ENCODE peak calls at places on chromosomes 4 and X, in nine cellular contexts. One of them, this sample, is unnamed.

GRCh38 chr4:3531887-3532713 is at the start of gene LRPAP1:
- DNase-seq in AG08396: peak; percentile 100
- DNase-seq in NCI-H1092: peak; percentile 90
- DNase-seq in ovary: peak; percentile 96
- DNase-seq in HT-29: peak; percentile 82
- DNase-seq in lung microvascular endothelial cell: peak; percentile 91
- DNase-seq in MG63: peak; percentile 68
- DNase-seq in GM23248: peak; percentile 94
- DNase-seq in H7: peak; percentile 100
- DNase-seq in this sample: peak; percentile 55

GRCh38 chr4:139524062-139524631 is 31.9 kb downstream of the SETD7 start:
- DNase-seq in AG08396: peak; percentile 22
- DNase-seq in NCI-H1092: no peak
- DNase-seq in ovary: no peak
- DNase-seq in HT-29: no peak
- DNase-seq in lung microvascular endothelial cell: no peak
- DNase-seq in MG63: no peak
- DNase-seq in GM23248: no peak
- DNase-seq in H7: no peak
- DNase-seq in this sample: no peak

GRCh38 chrX:110743679-110744340 is 51.8 kb downstream of the CHRDL1 start:
- DNase-seq in AG08396: no peak
- DNase-seq in NCI-H1092: no peak
- DNase-seq in ovary: no peak
- DNase-seq in HT-29: no peak
- DNase-seq in lung microvascular endothelial cell: no peak
- DNase-seq in MG63: peak; percentile 57
- DNase-seq in GM23248: peak; percentile 47
- DNase-seq in H7: no peak
- DNase-seq in this sample: no peak

GRCh38 chrX:93428497-93428896 is 244.9 kb downstream of the NAP1L3 start:
- DNase-seq in AG08396: no peak
- DNase-seq in NCI-H1092: no peak
- DNase-seq in ovary: no peak
- DNase-seq in HT-29: no peak
- DNase-seq in lung microvascular endothelial cell: no peak
- DNase-seq in MG63: no peak
- DNase-seq in GM23248: no peak
- DNase-seq in H7: no peak
- DNase-seq in this sample: no peak

GRCh38 chrX:153973127-153974002 is 811 bp downstream of the TMEM187 start:
- DNase-seq in AG08396: no peak
- DNase-seq in NCI-H1092: peak; percentile 49
- DNase-seq in ovary: peak; percentile 47
- DNase-seq in HT-29: no peak
- DNase-seq in lung microvascular endothelial cell: no peak
- DNase-seq in MG63: no peak
- DNase-seq in GM23248: no peak
- DNase-seq in H7: no peak
- DNase-seq in this sample: no peak

GRCh38 chrX:150568320-150569154 is at the start of gene MTM1:
- DNase-seq in AG08396: peak; percentile 95
- DNase-seq in NCI-H1092: peak; percentile 95
- DNase-seq in ovary: peak; percentile 93
- DNase-seq in HT-29: peak; percentile 97
- DNase-seq in lung microvascular endothelial cell: peak; percentile 95
- DNase-seq in MG63: peak; percentile 95
- DNase-seq in GM23248: peak; percentile 95
- DNase-seq in H7: peak; percentile 99
- DNase-seq in this sample: peak; percentile 96

GRCh38 chr4:112038861-112039260 is 106.4 kb upstream of the FAM241A start:
- DNase-seq in AG08396: no peak
- DNase-seq in NCI-H1092: no peak
- DNase-seq in ovary: no peak
- DNase-seq in HT-29: no peak
- DNase-seq in lung microvascular endothelial cell: peak; percentile 80
- DNase-seq in MG63: no peak
- DNase-seq in GM23248: peak; percentile 51
- DNase-seq in H7: no peak
- DNase-seq in this sample: peak; percentile 37

GRCh38 chrX:128676651-128677050 is 624.4 kb upstream of the ACTRT1 start:
- DNase-seq in AG08396: no peak
- DNase-seq in NCI-H1092: no peak
- DNase-seq in ovary: no peak
- DNase-seq in HT-29: no peak
- DNase-seq in lung microvascular endothelial cell: no peak
- DNase-seq in MG63: no peak
- DNase-seq in GM23248: no peak
- DNase-seq in H7: no peak
- DNase-seq in this sample: no peak

GRCh38 chrX:85244411-85245210 is 820 bp downstream of the ZNF711 start:
- DNase-seq in AG08396: peak; percentile 11
- DNase-seq in NCI-H1092: peak; percentile 39
- DNase-seq in ovary: peak; percentile 17
- DNase-seq in HT-29: peak; percentile 27
- DNase-seq in lung microvascular endothelial cell: peak; percentile 3
- DNase-seq in MG63: peak; percentile 0
- DNase-seq in GM23248: peak; percentile 13
- DNase-seq in H7: peak; percentile 28
- DNase-seq in this sample: no peak

GRCh38 chrX:35786271-35786670 is 11.9 kb upstream of the MAGEB16 start:
- DNase-seq in AG08396: no peak
- DNase-seq in NCI-H1092: no peak
- DNase-seq in ovary: no peak
- DNase-seq in HT-29: peak; percentile 47
- DNase-seq in lung microvascular endothelial cell: no peak
- DNase-seq in MG63: no peak
- DNase-seq in GM23248: no peak
- DNase-seq in H7: no peak
- DNase-seq in this sample: no peak

GRCh38 chr4:164485169-164485568 is 268.8 kb upstream of the SMIM31 start:
- DNase-seq in AG08396: no peak
- DNase-seq in NCI-H1092: no peak
- DNase-seq in ovary: no peak
- DNase-seq in HT-29: no peak
- DNase-seq in lung microvascular endothelial cell: no peak
- DNase-seq in MG63: no peak
- DNase-seq in GM23248: no peak
- DNase-seq in H7: no peak
- DNase-seq in this sample: no peak

GRCh38 chr4:134668237-134668636 is 466.6 kb upstream of the PABPC4L start:
- DNase-seq in AG08396: no peak
- DNase-seq in NCI-H1092: no peak
- DNase-seq in ovary: no peak
- DNase-seq in HT-29: peak; percentile 58
- DNase-seq in lung microvascular endothelial cell: no peak
- DNase-seq in MG63: peak; percentile 20
- DNase-seq in GM23248: no peak
- DNase-seq in H7: no peak
- DNase-seq in this sample: peak; percentile 16

GRCh38 chr4:28287837-28288236 is 1427.2 kb downstream of the STIM2 start:
- DNase-seq in AG08396: peak; percentile 64
- DNase-seq in NCI-H1092: no peak
- DNase-seq in ovary: no peak
- DNase-seq in HT-29: no peak
- DNase-seq in lung microvascular endothelial cell: peak; percentile 27
- DNase-seq in MG63: peak; percentile 81
- DNase-seq in GM23248: peak; percentile 97
- DNase-seq in H7: no peak
- DNase-seq in this sample: peak; percentile 83

GRCh38 chr4:88830576-88830975 is 132.9 kb upstream of the NAP1L5 start:
- DNase-seq in AG08396: no peak
- DNase-seq in NCI-H1092: no peak
- DNase-seq in ovary: no peak
- DNase-seq in HT-29: no peak
- DNase-seq in lung microvascular endothelial cell: no peak
- DNase-seq in MG63: no peak
- DNase-seq in GM23248: no peak
- DNase-seq in H7: no peak
- DNase-seq in this sample: no peak

GRCh38 chr4:109559625-109559982 is 442 bp upstream of the MCUB start:
- DNase-seq in AG08396: peak; percentile 43
- DNase-seq in NCI-H1092: no peak
- DNase-seq in ovary: peak; percentile 61
- DNase-seq in HT-29: peak; percentile 21
- DNase-seq in lung microvascular endothelial cell: peak; percentile 55
- DNase-seq in MG63: peak; percentile 31
- DNase-seq in GM23248: peak; percentile 69
- DNase-seq in H7: peak; percentile 79
- DNase-seq in this sample: no peak

GRCh38 chrX:50877310-50877709 is 33.2 kb upstream of the BMP15 start:
- DNase-seq in AG08396: no peak
- DNase-seq in NCI-H1092: no peak
- DNase-seq in ovary: no peak
- DNase-seq in HT-29: peak; percentile 7
- DNase-seq in lung microvascular endothelial cell: peak; percentile 23
- DNase-seq in MG63: peak; percentile 60
- DNase-seq in GM23248: peak; percentile 75
- DNase-seq in H7: no peak
- DNase-seq in this sample: no peak

This sample was measured in A172.